ENCODE peak calls at places on chromosomes 11 and 22, in six cellular contexts. R is HCT116, O is pancreas, A is AG04449, V is cardiac muscle cell, J is choroid plexus epithelial cell. D is an unnamed sample.

GRCh38 chr11:82942376-82942775 is 40.8 kb downstream of the DDIAS start:
- DNase-seq in R (no peak), A (no peak), V (no peak), J (no peak), O (peak; percentile 20), D (no peak)

GRCh38 chr11:62612366-62613274 is at the start of the genes EML3 and ROM1:
- DNase-seq in A (no peak), V (peak; percentile 97), J (peak; percentile 69), R (no peak), O (peak; percentile 93), D (peak; percentile 91)

GRCh38 chr11:59429924-59430516 is 3.8 kb upstream of the OR5A2 start:
- DNase-seq in V (peak; percentile 59), J (peak; percentile 69), R (peak; percentile 56), O (no peak), A (no peak), D (peak; percentile 50)

GRCh38 chr22:37345863-37346514 is 63.7 kb downstream of the CYTH4 start:
- DNase-seq in O (peak; percentile 26), R (no peak), J (peak; percentile 72), V (peak; percentile 98), A (peak; percentile 67), D (peak; percentile 97)

GRCh38 chr11:32487270-32487669 is 51.9 kb upstream of the WT1 start:
- DNase-seq in O (no peak), V (peak; percentile 29), J (peak; percentile 22), R (peak; percentile 13), A (no peak), D (no peak)

GRCh38 chr11:92867913-92868619 is 101.4 kb upstream of the MTNR1B start:
- DNase-seq in O (no peak), A (no peak), R (no peak), V (no peak), J (no peak), D (no peak)

GRCh38 chr11:40094954-40095353 is 1364.5 kb downstream of the LRRC4C start:
- DNase-seq in O (no peak), A (no peak), J (no peak), V (no peak), R (no peak), D (no peak)

GRCh38 chr11:131504199-131504949 is 134.0 kb downstream of the NTM start:
- DNase-seq in V (peak; percentile 25), O (no peak), R (no peak), J (no peak), A (no peak), D (no peak)

GRCh38 chr22:46536559-46537220 is 730 bp downstream of the CELSR1 start:
- DNase-seq in A (no peak), J (no peak), R (no peak), V (no peak), O (no peak), D (no peak)

GRCh38 chr11:47928426-47928825 is 51.9 kb upstream of the PTPRJ start:
- DNase-seq in O (no peak), J (no peak), A (no peak), R (no peak), V (no peak), D (no peak)

GRCh38 chr11:13324709-13325108 is 47.1 kb downstream of the BMAL1 start:
- DNase-seq in A (no peak), V (no peak), J (no peak), O (no peak), R (no peak), D (no peak)

GRCh38 chr22:42341779-42342178 is 71.3 kb upstream of the TCF20 start:
- DNase-seq in V (no peak), O (no peak), R (no peak), J (no peak), A (no peak), D (no peak)

GRCh38 chr11:2401436-2401984 is 960 bp downstream of the TSSC4 start:
- DNase-seq in J (no peak), A (no peak), R (no peak), O (no peak), V (no peak), D (no peak)

GRCh38 chr11:83120328-83120727 is 36.6 kb upstream of the PCF11 start:
- DNase-seq in J (peak; percentile 8), A (no peak), V (no peak), R (no peak), O (no peak), D (no peak)

GRCh38 chr11:47409440-47410403 is 1.3 kb downstream of the SLC39A13 start:
- DNase-seq in R (no peak), V (no peak), O (peak; percentile 65), J (no peak), A (no peak), D (peak; percentile 51)

GRCh38 chr11:112543390-112543789 is 282.7 kb upstream of the PLET1 start:
- DNase-seq in O (no peak), A (no peak), J (no peak), V (no peak), R (no peak), D (no peak)

GRCh38 chr11:40314327-40314726 is 1145.1 kb downstream of the LRRC4C start:
- DNase-seq in R (no peak), J (peak; percentile 65), O (no peak), A (no peak), V (no peak), D (peak; percentile 21)

GRCh38 chr11:60924110-60924905 is at the start of gene TMEM132A:
- DNase-seq in A (no peak), J (peak; percentile 56), R (peak; percentile 37), V (peak; percentile 71), O (peak; percentile 89), D (peak; percentile 64)

GRCh38 chr22:43159484-43160178 is 8.3 kb downstream of the TSPO start:
- DNase-seq in R (no peak), V (peak; percentile 24), A (no peak), J (peak; percentile 43), O (peak; percentile 67), D (no peak)

GRCh38 chr11:114059278-114059983 is at the start of gene ZBTB16:
- DNase-seq in O (peak; percentile 97), A (no peak), V (peak; percentile 94), R (no peak), J (peak; percentile 94), D (peak; percentile 92)

GRCh38 chr11:35714882-35715612 is 52.5 kb downstream of the TRIM44 start:
- DNase-seq in O (no peak), J (peak; percentile 69), A (peak; percentile 29), R (no peak), V (peak; percentile 14), D (peak; percentile 42)

GRCh38 chr11:128470081-128470480 is 117.3 kb downstream of the ETS1 start:
- DNase-seq in J (no peak), O (no peak), A (no peak), R (no peak), V (no peak), D (no peak)

GRCh38 chr22:19791894-19792293 is 31.3 kb downstream of the TBX1 start:
- DNase-seq in O (no peak), A (no peak), V (no peak), R (no peak), J (no peak), D (no peak)

GRCh38 chr11:104365676-104366075 is 201.7 kb upstream of the PDGFD start:
- DNase-seq in J (no peak), V (no peak), A (no peak), O (no peak), R (no peak), D (no peak)

GRCh38 chr11:19328586-19329311 is 88.0 kb upstream of the E2F8 start:
- DNase-seq in O (no peak), R (no peak), A (no peak), J (no peak), V (no peak), D (no peak)

GRCh38 chr11:108733479-108734116 is 68.7 kb downstream of the DDX10 start:
- DNase-seq in V (peak; percentile 59), A (no peak), R (no peak), J (peak; percentile 75), O (no peak), D (peak; percentile 34)

GRCh38 chr11:129840236-129840635 is 24.6 kb downstream of the TMEM45B start:
- DNase-seq in R (no peak), V (no peak), J (no peak), O (no peak), A (no peak), D (no peak)

GRCh38 chr11:96259053-96259837 is 83.8 kb downstream of the MAML2 start:
- DNase-seq in O (no peak), J (peak; percentile 69), V (peak; percentile 73), A (no peak), R (no peak), D (peak; percentile 69)

GRCh38 chr11:96257036-96257435 is 86.0 kb downstream of the MAML2 start:
- DNase-seq in V (no peak), A (no peak), R (no peak), J (no peak), O (no peak), D (peak; percentile 72)

GRCh38 chr11:96260067-96260511 is 82.9 kb downstream of the MAML2 start:
- DNase-seq in J (no peak), R (no peak), O (no peak), V (no peak), A (no peak), D (no peak)

GRCh38 chr11:96256604-96257003 is 86.4 kb downstream of the MAML2 start:
- DNase-seq in V (no peak), A (no peak), J (peak; percentile 60), R (no peak), O (no peak), D (peak; percentile 64)

GRCh38 chr11:96257972-96258951 is 84.7 kb downstream of the MAML2 start:
- DNase-seq in O (no peak), A (no peak), V (peak; percentile 65), J (peak; percentile 77), R (no peak), D (peak; percentile 77)
- H3K4me3 ChIP-seq in O (no peak overlapping the region), A (no peak overlapping the region), V (no peak overlapping the region), J (no peak overlapping the region), R (no peak overlapping the region), D (no peak overlapping the region)

GRCh38 chr11:89625171-89625570 is 84.9 kb upstream of the TRIM77 start:
- DNase-seq in J (peak; percentile 16), O (no peak), R (no peak), V (no peak), A (no peak), D (no peak)
- TF ChIP-seq CTCF in J (peak; percentile 49), O (no peak), R (peak; percentile 49), V (peak; percentile 14), A (no peak), D (peak; percentile 25)

GRCh38 chr11:133952199-133953190 is 4.3 kb downstream of the IGSF9B start:
- DNase-seq in O (no peak), V (no peak), J (no peak), A (no peak), R (no peak), D (no peak)
- H3K4me3 ChIP-seq in O (no peak overlapping the region), V (no peak overlapping the region), J (no peak overlapping the region), A (no peak overlapping the region), R (no peak overlapping the region), D (no peak overlapping the region)

DNA sequence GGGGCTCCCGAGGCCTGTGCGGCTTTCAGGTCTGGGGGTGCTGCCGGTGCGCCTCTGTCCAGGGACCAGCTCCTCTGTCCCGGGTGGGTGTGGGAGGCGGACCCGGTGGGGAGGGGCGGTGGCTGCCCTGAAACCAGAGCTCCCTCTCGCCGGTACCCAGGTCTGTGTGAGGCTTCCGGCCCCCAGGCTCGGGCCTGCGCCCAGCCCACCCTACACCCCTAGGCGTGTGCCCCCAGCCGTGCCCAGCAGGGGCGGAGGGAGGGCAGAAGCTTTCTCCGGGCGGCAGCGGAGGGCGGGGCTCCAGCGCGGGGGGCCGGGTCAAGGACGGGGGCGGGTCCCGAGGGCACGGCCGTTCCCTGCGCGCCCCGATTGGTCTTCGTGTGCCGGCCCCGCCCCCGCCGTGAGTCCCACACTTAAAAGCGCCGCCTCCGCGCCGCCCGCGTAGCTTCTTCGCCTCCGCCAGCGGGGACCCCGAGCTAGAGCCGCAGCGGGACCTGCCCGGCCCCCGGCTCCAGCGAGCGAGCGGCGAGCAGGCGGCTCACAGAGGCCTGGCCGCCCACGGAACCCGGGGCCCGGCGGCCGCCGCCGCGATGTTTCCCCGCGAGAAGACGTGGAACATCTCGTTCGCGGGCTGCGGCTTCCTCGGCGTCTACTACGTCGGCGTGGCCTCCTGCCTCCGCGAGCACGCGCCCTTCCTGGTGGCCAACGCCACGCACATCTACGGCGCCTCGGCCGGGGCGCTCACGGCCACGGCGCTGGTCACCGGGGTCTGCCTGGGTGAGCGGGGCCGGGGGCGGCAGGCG is 616 bp downstream of the PNPLA2 start:
- DNase-seq in J (peak; percentile 84), V (peak; percentile 91), A (no peak), O (peak; percentile 97), R (no peak), D (peak; percentile 85)
- TF ChIP-seq CTCF in J (no peak), V (no peak), A (peak; percentile 25), O (no peak), R (no peak), D (no peak)